ENCODE peak calls at places on chromosome 12, in four cellular contexts. One of them, this sample, is unnamed.

GRCh38 chr12:96047621-96048211 is 12.3 kb upstream of the LTA4H start:
- DNase-seq in ascending aorta: no peak
- DNase-seq in heart left ventricle: no peak
- DNase-seq in upper lobe of left lung: peak
- DNase-seq in this sample: peak

GRCh38 chr12:41409628-41410027 is 221.5 kb downstream of the PDZRN4 start:
- DNase-seq in heart left ventricle: no peak
- DNase-seq in upper lobe of left lung: no peak
- DNase-seq in ascending aorta: no peak
- DNase-seq in this sample: no peak

GRCh38 chr12:57148469-57149308 is 1.3 kb upstream of the LRP1-AS start:
- DNase-seq in heart left ventricle: peak
- DNase-seq in upper lobe of left lung: peak
- DNase-seq in ascending aorta: peak
- DNase-seq in this sample: no peak

GRCh38 chr12:50597200-50598195 is 92.7 kb downstream of the DIP2B start:
- DNase-seq in ascending aorta: no peak
- DNase-seq in upper lobe of left lung: no peak
- DNase-seq in heart left ventricle: no peak
- DNase-seq in this sample: peak

GRCh38 chr12:20280515-20280914 is 87.8 kb upstream of the PDE3A start:
- DNase-seq in heart left ventricle: no peak
- DNase-seq in upper lobe of left lung: no peak
- DNase-seq in ascending aorta: no peak
- DNase-seq in this sample: no peak

GRCh38 chr12:30796508-30796780 is 41.7 kb upstream of the CAPRIN2 start:
- DNase-seq in upper lobe of left lung: no peak
- DNase-seq in ascending aorta: peak
- DNase-seq in heart left ventricle: peak
- DNase-seq in this sample: no peak

GRCh38 chr12:2046959-2047358 is 5.8 kb upstream of the CACNA1C start:
- DNase-seq in heart left ventricle: no peak
- DNase-seq in ascending aorta: no peak
- DNase-seq in upper lobe of left lung: no peak
- DNase-seq in this sample: no peak

GRCh38 chr12:115922952-115923564 is 354.4 kb downstream of the MED13L start:
- DNase-seq in upper lobe of left lung: no peak
- DNase-seq in ascending aorta: peak
- DNase-seq in heart left ventricle: no peak
- DNase-seq in this sample: no peak

GRCh38 chr12:32907166-32907565 is 10.6 kb upstream of the PKP2 start:
- DNase-seq in ascending aorta: no peak
- DNase-seq in upper lobe of left lung: no peak
- DNase-seq in heart left ventricle: no peak
- DNase-seq in this sample: no peak

GRCh38 chr12:24901975-24902461 is 46.9 kb downstream of the BCAT1 start:
- DNase-seq in ascending aorta: no peak
- DNase-seq in heart left ventricle: no peak
- DNase-seq in upper lobe of left lung: peak
- DNase-seq in this sample: no peak

GRCh38 chr12:111773801-111774551 is 7.2 kb downstream of the ALDH2 start:
- DNase-seq in heart left ventricle: peak
- DNase-seq in ascending aorta: peak
- DNase-seq in upper lobe of left lung: peak
- DNase-seq in this sample: peak

GRCh38 chr12:57347284-57347683 is 83.6 kb downstream of the R3HDM2 start:
- DNase-seq in ascending aorta: no peak
- DNase-seq in heart left ventricle: no peak
- DNase-seq in upper lobe of left lung: no peak
- DNase-seq in this sample: no peak

DNA sequence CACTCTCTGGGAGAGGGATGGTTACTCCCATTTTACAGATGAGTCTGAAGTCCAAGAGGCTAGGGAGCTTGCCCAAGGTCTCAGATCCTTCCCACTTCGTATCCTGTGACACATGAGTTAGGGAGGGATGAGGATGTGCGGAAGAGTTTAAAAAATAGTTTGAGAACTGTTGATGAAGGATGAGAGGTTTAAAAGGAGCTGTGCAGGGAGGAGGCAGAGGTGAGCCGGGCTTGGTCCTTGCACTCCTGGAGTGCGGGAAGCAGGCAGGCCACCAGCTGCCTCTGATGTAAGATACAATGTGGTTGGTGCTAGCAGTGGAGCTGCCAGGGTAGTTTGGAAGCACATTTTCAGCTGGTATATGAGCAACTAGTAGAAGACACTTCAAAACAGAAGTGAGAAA is 46.5 kb downstream of the TSPAN9 start:
- DNase-seq in ascending aorta: no peak
- DNase-seq in heart left ventricle: no peak
- DNase-seq in upper lobe of left lung: no peak
- DNase-seq in this sample: no peak
- H3K27ac ChIP-seq in ascending aorta: peak
- H3K27ac ChIP-seq in heart left ventricle: peak
- H3K27ac ChIP-seq in upper lobe of left lung: peak
- H3K27ac ChIP-seq in this sample: no peak

GRCh38 chr12:7498832-7499231 is 4.7 kb downstream of the CD163 start:
- DNase-seq in heart left ventricle: no peak
- DNase-seq in upper lobe of left lung: no peak
- DNase-seq in ascending aorta: no peak
- DNase-seq in this sample: no peak
- H3K27ac ChIP-seq in heart left ventricle: peak
- H3K27ac ChIP-seq in upper lobe of left lung: peak
- H3K27ac ChIP-seq in ascending aorta: no peak
- H3K27ac ChIP-seq in this sample: no peak

DNA sequence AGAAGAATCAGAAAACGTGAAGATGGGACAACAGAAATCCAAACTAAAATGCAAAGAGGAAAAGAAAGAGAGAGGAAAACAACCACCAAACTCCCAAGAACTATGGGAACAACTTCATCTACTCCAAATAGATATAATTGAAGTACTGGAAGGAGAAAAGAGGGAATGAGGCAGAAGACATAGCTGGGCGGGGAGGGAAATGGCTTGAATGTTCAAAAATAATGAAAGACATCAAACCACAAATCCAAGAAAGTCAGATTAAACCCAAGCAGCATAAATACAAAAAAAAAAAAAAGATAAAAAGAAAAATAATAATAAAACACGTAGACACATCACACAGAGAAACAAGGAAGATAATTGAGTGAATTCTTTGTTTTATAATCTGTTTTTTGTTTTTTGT is 12.3 kb upstream of the HSP90B1 start:
- DNase-seq in upper lobe of left lung: no peak
- DNase-seq in ascending aorta: no peak
- DNase-seq in heart left ventricle: no peak
- DNase-seq in this sample: no peak
- H3K27ac ChIP-seq in upper lobe of left lung: no peak
- H3K27ac ChIP-seq in ascending aorta: no peak
- H3K27ac ChIP-seq in heart left ventricle: no peak
- H3K27ac ChIP-seq in this sample: no peak

GRCh38 chr12:131266591-131267467 is 313.1 kb downstream of the ADGRD1 start:
- DNase-seq in ascending aorta: no peak
- DNase-seq in upper lobe of left lung: no peak
- DNase-seq in heart left ventricle: no peak
- DNase-seq in this sample: no peak
- H3K27ac ChIP-seq in ascending aorta: no peak
- H3K27ac ChIP-seq in upper lobe of left lung: no peak
- H3K27ac ChIP-seq in heart left ventricle: no peak
- H3K27ac ChIP-seq in this sample: no peak

GRCh38 chr12:47828008-47828966 is 8.6 kb upstream of the HDAC7 start:
- DNase-seq in upper lobe of left lung: no peak
- DNase-seq in heart left ventricle: no peak
- DNase-seq in ascending aorta: no peak
- DNase-seq in this sample: no peak
- H3K27ac ChIP-seq in upper lobe of left lung: peak
- H3K27ac ChIP-seq in heart left ventricle: peak
- H3K27ac ChIP-seq in ascending aorta: peak
- H3K27ac ChIP-seq in this sample: peak

GRCh38 chr12:75603475-75603874 is 92.1 kb upstream of the KRR1 start:
- DNase-seq in ascending aorta: no peak
- DNase-seq in heart left ventricle: no peak
- DNase-seq in upper lobe of left lung: no peak
- DNase-seq in this sample: no peak
- H3K27ac ChIP-seq in ascending aorta: no peak
- H3K27ac ChIP-seq in heart left ventricle: no peak
- H3K27ac ChIP-seq in upper lobe of left lung: no peak
- H3K27ac ChIP-seq in this sample: no peak

GRCh38 chr12:131728720-131729119 is 17.8 kb downstream of the SFSWAP start:
- DNase-seq in ascending aorta: no peak
- DNase-seq in heart left ventricle: no peak
- DNase-seq in upper lobe of left lung: no peak
- DNase-seq in this sample: no peak

GRCh38 chr12:131733874-131734273 is 23.0 kb downstream of the SFSWAP start:
- DNase-seq in ascending aorta: no peak
- DNase-seq in upper lobe of left lung: no peak
- DNase-seq in heart left ventricle: no peak
- DNase-seq in this sample: no peak

GRCh38 chr12:131732996-131733615 is 22.2 kb downstream of the SFSWAP start:
- DNase-seq in upper lobe of left lung: no peak
- DNase-seq in heart left ventricle: no peak
- DNase-seq in ascending aorta: no peak
- DNase-seq in this sample: no peak

GRCh38 chr12:131724534-131724933 is 13.6 kb downstream of the SFSWAP start:
- DNase-seq in heart left ventricle: no peak
- DNase-seq in ascending aorta: no peak
- DNase-seq in upper lobe of left lung: no peak
- DNase-seq in this sample: no peak

GRCh38 chr12:131729254-131729955 is 18.5 kb downstream of the SFSWAP start:
- DNase-seq in ascending aorta: no peak
- DNase-seq in heart left ventricle: no peak
- DNase-seq in upper lobe of left lung: no peak
- DNase-seq in this sample: no peak
- H3K27ac ChIP-seq in ascending aorta: no peak
- H3K27ac ChIP-seq in heart left ventricle: no peak
- H3K27ac ChIP-seq in upper lobe of left lung: no peak
- H3K27ac ChIP-seq in this sample: no peak

GRCh38 chr12:124359671-124360581 is 65.0 kb downstream of the RFLNA start:
- DNase-seq in heart left ventricle: peak
- DNase-seq in ascending aorta: peak
- DNase-seq in upper lobe of left lung: peak
- DNase-seq in this sample: no peak
- H3K27ac ChIP-seq in heart left ventricle: no peak
- H3K27ac ChIP-seq in ascending aorta: peak
- H3K27ac ChIP-seq in upper lobe of left lung: peak
- H3K27ac ChIP-seq in this sample: no peak

GRCh38 chr12:98646165-98646764 is 1.2 kb downstream of the APAF1 start:
- DNase-seq in ascending aorta: no peak
- DNase-seq in heart left ventricle: no peak
- DNase-seq in upper lobe of left lung: no peak
- DNase-seq in this sample: no peak
- H3K27ac ChIP-seq in ascending aorta: peak
- H3K27ac ChIP-seq in heart left ventricle: peak
- H3K27ac ChIP-seq in upper lobe of left lung: peak
- H3K27ac ChIP-seq in this sample: peak

This sample was measured in epithelial cell of prostate.